ENCODE peak calls at places on chromosomes 4 and X, in eight cellular contexts. One of them, this sample, is unnamed.

GRCh38 chr4:1113311-1114009 is at the start of gene RNF212:
- DNase-seq in CD8-positive, alpha-beta T cell: peak
- DNase-seq in kidney tubule cell: peak
- DNase-seq in activated T-helper 1 cell treated with anti-CD3 and anti-CD28 coated beads, Interleukin-12 subunit alpha, Interleukin-12 subunit beta, Interleukin-2, Interleukin-4 antibody, amounts not matched to agents 30 ng/mL and 10 ng/mL and 1 ng/mL, durations not matched to agents 14 hours and 24 hours and 36 hours: peak
- DNase-seq in type B pancreatic cell: no peak
- DNase-seq in NCI-H1930: peak
- DNase-seq in RCC 7860: no peak
- DNase-seq in nucleus accumbens: no peak
- DNase-seq in this sample: no peak

GRCh38 chr4:58776627-58777026 is 1666.4 kb upstream of the IGFBP7 start:
- DNase-seq in CD8-positive, alpha-beta T cell: no peak
- DNase-seq in nucleus accumbens: no peak
- DNase-seq in kidney tubule cell: peak
- DNase-seq in NCI-H1930: no peak
- DNase-seq in activated T-helper 1 cell treated with anti-CD3 and anti-CD28 coated beads, Interleukin-12 subunit alpha, Interleukin-12 subunit beta, Interleukin-2, Interleukin-4 antibody, amounts not matched to agents 30 ng/mL and 10 ng/mL and 1 ng/mL, durations not matched to agents 14 hours and 24 hours and 36 hours: no peak
- DNase-seq in RCC 7860: peak
- DNase-seq in type B pancreatic cell: no peak
- DNase-seq in this sample: no peak

GRCh38 chrX:121733514-121733913 is 686.1 kb downstream of the GLUD2 start:
- DNase-seq in nucleus accumbens: no peak
- DNase-seq in activated T-helper 1 cell treated with anti-CD3 and anti-CD28 coated beads, Interleukin-12 subunit alpha, Interleukin-12 subunit beta, Interleukin-2, Interleukin-4 antibody, amounts not matched to agents 30 ng/mL and 10 ng/mL and 1 ng/mL, durations not matched to agents 14 hours and 24 hours and 36 hours: no peak
- DNase-seq in NCI-H1930: no peak
- DNase-seq in CD8-positive, alpha-beta T cell: no peak
- DNase-seq in kidney tubule cell: peak
- DNase-seq in RCC 7860: no peak
- DNase-seq in type B pancreatic cell: no peak
- DNase-seq in this sample: no peak

GRCh38 chr4:152680988-152681731 is 1.4 kb upstream of the TMEM154 start:
- DNase-seq in RCC 7860: peak
- DNase-seq in activated T-helper 1 cell treated with anti-CD3 and anti-CD28 coated beads, Interleukin-12 subunit alpha, Interleukin-12 subunit beta, Interleukin-2, Interleukin-4 antibody, amounts not matched to agents 30 ng/mL and 10 ng/mL and 1 ng/mL, durations not matched to agents 14 hours and 24 hours and 36 hours: no peak
- DNase-seq in CD8-positive, alpha-beta T cell: no peak
- DNase-seq in nucleus accumbens: no peak
- DNase-seq in NCI-H1930: no peak
- DNase-seq in type B pancreatic cell: no peak
- DNase-seq in kidney tubule cell: peak
- DNase-seq in this sample: no peak

GRCh38 chrX:143726296-143726695 is 5.7 kb upstream of the SPANXN2 start:
- DNase-seq in nucleus accumbens: no peak
- DNase-seq in NCI-H1930: no peak
- DNase-seq in kidney tubule cell: no peak
- DNase-seq in activated T-helper 1 cell treated with anti-CD3 and anti-CD28 coated beads, Interleukin-12 subunit alpha, Interleukin-12 subunit beta, Interleukin-2, Interleukin-4 antibody, amounts not matched to agents 30 ng/mL and 10 ng/mL and 1 ng/mL, durations not matched to agents 14 hours and 24 hours and 36 hours: no peak
- DNase-seq in CD8-positive, alpha-beta T cell: no peak
- DNase-seq in RCC 7860: no peak
- DNase-seq in type B pancreatic cell: no peak
- DNase-seq in this sample: no peak

GRCh38 chr4:151117371-151117962 is 18.0 kb downstream of the RPS3A start:
- DNase-seq in NCI-H1930: no peak
- DNase-seq in CD8-positive, alpha-beta T cell: peak
- DNase-seq in type B pancreatic cell: no peak
- DNase-seq in nucleus accumbens: peak
- DNase-seq in activated T-helper 1 cell treated with anti-CD3 and anti-CD28 coated beads, Interleukin-12 subunit alpha, Interleukin-12 subunit beta, Interleukin-2, Interleukin-4 antibody, amounts not matched to agents 30 ng/mL and 10 ng/mL and 1 ng/mL, durations not matched to agents 14 hours and 24 hours and 36 hours: peak
- DNase-seq in kidney tubule cell: peak
- DNase-seq in RCC 7860: peak
- DNase-seq in this sample: no peak

GRCh38 chr4:19776021-19776459 is 475.7 kb upstream of the SLIT2 start:
- DNase-seq in RCC 7860: peak
- DNase-seq in CD8-positive, alpha-beta T cell: no peak
- DNase-seq in nucleus accumbens: no peak
- DNase-seq in kidney tubule cell: peak
- DNase-seq in activated T-helper 1 cell treated with anti-CD3 and anti-CD28 coated beads, Interleukin-12 subunit alpha, Interleukin-12 subunit beta, Interleukin-2, Interleukin-4 antibody, amounts not matched to agents 30 ng/mL and 10 ng/mL and 1 ng/mL, durations not matched to agents 14 hours and 24 hours and 36 hours: no peak
- DNase-seq in type B pancreatic cell: no peak
- DNase-seq in NCI-H1930: no peak
- DNase-seq in this sample: no peak

GRCh38 chr4:23613782-23614181 is 276.1 kb downstream of the PPARGC1A start:
- DNase-seq in RCC 7860: no peak
- DNase-seq in NCI-H1930: no peak
- DNase-seq in CD8-positive, alpha-beta T cell: no peak
- DNase-seq in kidney tubule cell: no peak
- DNase-seq in nucleus accumbens: no peak
- DNase-seq in activated T-helper 1 cell treated with anti-CD3 and anti-CD28 coated beads, Interleukin-12 subunit alpha, Interleukin-12 subunit beta, Interleukin-2, Interleukin-4 antibody, amounts not matched to agents 30 ng/mL and 10 ng/mL and 1 ng/mL, durations not matched to agents 14 hours and 24 hours and 36 hours: no peak
- DNase-seq in type B pancreatic cell: no peak
- DNase-seq in this sample: no peak

GRCh38 chrX:44144491-44144890 is 171.3 kb upstream of the NDP start:
- DNase-seq in activated T-helper 1 cell treated with anti-CD3 and anti-CD28 coated beads, Interleukin-12 subunit alpha, Interleukin-12 subunit beta, Interleukin-2, Interleukin-4 antibody, amounts not matched to agents 30 ng/mL and 10 ng/mL and 1 ng/mL, durations not matched to agents 14 hours and 24 hours and 36 hours: no peak
- DNase-seq in type B pancreatic cell: no peak
- DNase-seq in nucleus accumbens: no peak
- DNase-seq in NCI-H1930: no peak
- DNase-seq in RCC 7860: no peak
- DNase-seq in CD8-positive, alpha-beta T cell: no peak
- DNase-seq in kidney tubule cell: no peak
- DNase-seq in this sample: no peak

GRCh38 chr4:22573198-22573597 is 57.3 kb upstream of the ADGRA3 start:
- DNase-seq in NCI-H1930: no peak
- DNase-seq in CD8-positive, alpha-beta T cell: no peak
- DNase-seq in activated T-helper 1 cell treated with anti-CD3 and anti-CD28 coated beads, Interleukin-12 subunit alpha, Interleukin-12 subunit beta, Interleukin-2, Interleukin-4 antibody, amounts not matched to agents 30 ng/mL and 10 ng/mL and 1 ng/mL, durations not matched to agents 14 hours and 24 hours and 36 hours: no peak
- DNase-seq in nucleus accumbens: peak
- DNase-seq in kidney tubule cell: peak
- DNase-seq in RCC 7860: no peak
- DNase-seq in type B pancreatic cell: no peak
- DNase-seq in this sample: no peak

GRCh38 chr4:122483481-122483880 is 27.0 kb upstream of the IL2 start:
- DNase-seq in type B pancreatic cell: no peak
- DNase-seq in activated T-helper 1 cell treated with anti-CD3 and anti-CD28 coated beads, Interleukin-12 subunit alpha, Interleukin-12 subunit beta, Interleukin-2, Interleukin-4 antibody, amounts not matched to agents 30 ng/mL and 10 ng/mL and 1 ng/mL, durations not matched to agents 14 hours and 24 hours and 36 hours: no peak
- DNase-seq in CD8-positive, alpha-beta T cell: no peak
- DNase-seq in NCI-H1930: no peak
- DNase-seq in RCC 7860: no peak
- DNase-seq in kidney tubule cell: no peak
- DNase-seq in nucleus accumbens: no peak
- DNase-seq in this sample: no peak

GRCh38 chrX:55758033-55758432 is 40.5 kb downstream of the RRAGB start:
- DNase-seq in CD8-positive, alpha-beta T cell: no peak
- DNase-seq in kidney tubule cell: no peak
- DNase-seq in RCC 7860: no peak
- DNase-seq in NCI-H1930: no peak
- DNase-seq in type B pancreatic cell: no peak
- DNase-seq in activated T-helper 1 cell treated with anti-CD3 and anti-CD28 coated beads, Interleukin-12 subunit alpha, Interleukin-12 subunit beta, Interleukin-2, Interleukin-4 antibody, amounts not matched to agents 30 ng/mL and 10 ng/mL and 1 ng/mL, durations not matched to agents 14 hours and 24 hours and 36 hours: no peak
- DNase-seq in nucleus accumbens: no peak
- DNase-seq in this sample: no peak

GRCh38 chrX:107849747-107850478 is 24.2 kb downstream of the MID2 start:
- DNase-seq in RCC 7860: no peak
- DNase-seq in NCI-H1930: no peak
- DNase-seq in kidney tubule cell: peak
- DNase-seq in CD8-positive, alpha-beta T cell: no peak
- DNase-seq in type B pancreatic cell: no peak
- DNase-seq in nucleus accumbens: no peak
- DNase-seq in activated T-helper 1 cell treated with anti-CD3 and anti-CD28 coated beads, Interleukin-12 subunit alpha, Interleukin-12 subunit beta, Interleukin-2, Interleukin-4 antibody, amounts not matched to agents 30 ng/mL and 10 ng/mL and 1 ng/mL, durations not matched to agents 14 hours and 24 hours and 36 hours: no peak
- DNase-seq in this sample: no peak

GRCh38 chr4:915041-915474 is 17.1 kb downstream of the GAK start:
- DNase-seq in type B pancreatic cell: no peak
- DNase-seq in NCI-H1930: no peak
- DNase-seq in nucleus accumbens: no peak
- DNase-seq in CD8-positive, alpha-beta T cell: no peak
- DNase-seq in activated T-helper 1 cell treated with anti-CD3 and anti-CD28 coated beads, Interleukin-12 subunit alpha, Interleukin-12 subunit beta, Interleukin-2, Interleukin-4 antibody, amounts not matched to agents 30 ng/mL and 10 ng/mL and 1 ng/mL, durations not matched to agents 14 hours and 24 hours and 36 hours: no peak
- DNase-seq in RCC 7860: no peak
- DNase-seq in kidney tubule cell: no peak
- DNase-seq in this sample: no peak

GRCh38 chr4:4693258-4693657 is 151.4 kb upstream of the STX18 start:
- DNase-seq in nucleus accumbens: no peak
- DNase-seq in type B pancreatic cell: no peak
- DNase-seq in RCC 7860: no peak
- DNase-seq in activated T-helper 1 cell treated with anti-CD3 and anti-CD28 coated beads, Interleukin-12 subunit alpha, Interleukin-12 subunit beta, Interleukin-2, Interleukin-4 antibody, amounts not matched to agents 30 ng/mL and 10 ng/mL and 1 ng/mL, durations not matched to agents 14 hours and 24 hours and 36 hours: no peak
- DNase-seq in kidney tubule cell: peak
- DNase-seq in NCI-H1930: no peak
- DNase-seq in CD8-positive, alpha-beta T cell: no peak
- DNase-seq in this sample: no peak

GRCh38 chr4:39319678-39320077 is 46.5 kb downstream of the RFC1 start:
- DNase-seq in activated T-helper 1 cell treated with anti-CD3 and anti-CD28 coated beads, Interleukin-12 subunit alpha, Interleukin-12 subunit beta, Interleukin-2, Interleukin-4 antibody, amounts not matched to agents 30 ng/mL and 10 ng/mL and 1 ng/mL, durations not matched to agents 14 hours and 24 hours and 36 hours: no peak
- DNase-seq in nucleus accumbens: no peak
- DNase-seq in kidney tubule cell: peak
- DNase-seq in RCC 7860: peak
- DNase-seq in NCI-H1930: no peak
- DNase-seq in CD8-positive, alpha-beta T cell: no peak
- DNase-seq in type B pancreatic cell: no peak
- DNase-seq in this sample: no peak

GRCh38 chr4:76977731-76978350 is 28.3 kb downstream of the SEPTIN11 start:
- DNase-seq in kidney tubule cell: peak
- DNase-seq in CD8-positive, alpha-beta T cell: no peak
- DNase-seq in RCC 7860: peak
- DNase-seq in type B pancreatic cell: no peak
- DNase-seq in nucleus accumbens: no peak
- DNase-seq in NCI-H1930: no peak
- DNase-seq in activated T-helper 1 cell treated with anti-CD3 and anti-CD28 coated beads, Interleukin-12 subunit alpha, Interleukin-12 subunit beta, Interleukin-2, Interleukin-4 antibody, amounts not matched to agents 30 ng/mL and 10 ng/mL and 1 ng/mL, durations not matched to agents 14 hours and 24 hours and 36 hours: no peak
- DNase-seq in this sample: no peak

GRCh38 chrX:48957477-48957826 is at the start of gene OTUD5:
- DNase-seq in activated T-helper 1 cell treated with anti-CD3 and anti-CD28 coated beads, Interleukin-12 subunit alpha, Interleukin-12 subunit beta, Interleukin-2, Interleukin-4 antibody, amounts not matched to agents 30 ng/mL and 10 ng/mL and 1 ng/mL, durations not matched to agents 14 hours and 24 hours and 36 hours: peak
- DNase-seq in CD8-positive, alpha-beta T cell: peak
- DNase-seq in NCI-H1930: peak
- DNase-seq in kidney tubule cell: no peak
- DNase-seq in RCC 7860: no peak
- DNase-seq in nucleus accumbens: peak
- DNase-seq in type B pancreatic cell: no peak
- DNase-seq in this sample: peak

GRCh38 chrX:66233206-66233605 is 69.2 kb downstream of the HEPH start:
- DNase-seq in NCI-H1930: no peak
- DNase-seq in nucleus accumbens: no peak
- DNase-seq in kidney tubule cell: no peak
- DNase-seq in RCC 7860: no peak
- DNase-seq in type B pancreatic cell: no peak
- DNase-seq in activated T-helper 1 cell treated with anti-CD3 and anti-CD28 coated beads, Interleukin-12 subunit alpha, Interleukin-12 subunit beta, Interleukin-2, Interleukin-4 antibody, amounts not matched to agents 30 ng/mL and 10 ng/mL and 1 ng/mL, durations not matched to agents 14 hours and 24 hours and 36 hours: no peak
- DNase-seq in CD8-positive, alpha-beta T cell: no peak
- DNase-seq in this sample: no peak

GRCh38 chrX:21373637-21374162 is 518 bp upstream of the CNKSR2 start:
- DNase-seq in type B pancreatic cell: no peak
- DNase-seq in NCI-H1930: no peak
- DNase-seq in RCC 7860: no peak
- DNase-seq in activated T-helper 1 cell treated with anti-CD3 and anti-CD28 coated beads, Interleukin-12 subunit alpha, Interleukin-12 subunit beta, Interleukin-2, Interleukin-4 antibody, amounts not matched to agents 30 ng/mL and 10 ng/mL and 1 ng/mL, durations not matched to agents 14 hours and 24 hours and 36 hours: no peak
- DNase-seq in kidney tubule cell: no peak
- DNase-seq in nucleus accumbens: no peak
- DNase-seq in CD8-positive, alpha-beta T cell: no peak
- DNase-seq in this sample: peak

GRCh38 chr4:177441061-177441802 is 1.0 kb downstream of the AGA start:
- DNase-seq in NCI-H1930: no peak
- DNase-seq in nucleus accumbens: no peak
- DNase-seq in activated T-helper 1 cell treated with anti-CD3 and anti-CD28 coated beads, Interleukin-12 subunit alpha, Interleukin-12 subunit beta, Interleukin-2, Interleukin-4 antibody, amounts not matched to agents 30 ng/mL and 10 ng/mL and 1 ng/mL, durations not matched to agents 14 hours and 24 hours and 36 hours: peak
- DNase-seq in RCC 7860: no peak
- DNase-seq in kidney tubule cell: peak
- DNase-seq in type B pancreatic cell: no peak
- DNase-seq in CD8-positive, alpha-beta T cell: no peak
- DNase-seq in this sample: no peak

GRCh38 chrX:106263817-106264216 is 95.7 kb downstream of the PWWP3B start:
- DNase-seq in type B pancreatic cell: no peak
- DNase-seq in NCI-H1930: no peak
- DNase-seq in activated T-helper 1 cell treated with anti-CD3 and anti-CD28 coated beads, Interleukin-12 subunit alpha, Interleukin-12 subunit beta, Interleukin-2, Interleukin-4 antibody, amounts not matched to agents 30 ng/mL and 10 ng/mL and 1 ng/mL, durations not matched to agents 14 hours and 24 hours and 36 hours: no peak
- DNase-seq in RCC 7860: no peak
- DNase-seq in kidney tubule cell: peak
- DNase-seq in nucleus accumbens: no peak
- DNase-seq in CD8-positive, alpha-beta T cell: no peak
- DNase-seq in this sample: no peak

GRCh38 chr4:79413032-79413431 is 5.0 kb upstream of the GK2 start:
- DNase-seq in NCI-H1930: peak
- DNase-seq in type B pancreatic cell: no peak
- DNase-seq in nucleus accumbens: no peak
- DNase-seq in CD8-positive, alpha-beta T cell: no peak
- DNase-seq in RCC 7860: no peak
- DNase-seq in kidney tubule cell: no peak
- DNase-seq in activated T-helper 1 cell treated with anti-CD3 and anti-CD28 coated beads, Interleukin-12 subunit alpha, Interleukin-12 subunit beta, Interleukin-2, Interleukin-4 antibody, amounts not matched to agents 30 ng/mL and 10 ng/mL and 1 ng/mL, durations not matched to agents 14 hours and 24 hours and 36 hours: no peak
- DNase-seq in this sample: no peak

GRCh38 chrX:41036668-41037326 is 48.4 kb upstream of the USP9X start:
- DNase-seq in nucleus accumbens: no peak
- DNase-seq in NCI-H1930: no peak
- DNase-seq in RCC 7860: no peak
- DNase-seq in CD8-positive, alpha-beta T cell: no peak
- DNase-seq in kidney tubule cell: no peak
- DNase-seq in activated T-helper 1 cell treated with anti-CD3 and anti-CD28 coated beads, Interleukin-12 subunit alpha, Interleukin-12 subunit beta, Interleukin-2, Interleukin-4 antibody, amounts not matched to agents 30 ng/mL and 10 ng/mL and 1 ng/mL, durations not matched to agents 14 hours and 24 hours and 36 hours: no peak
- DNase-seq in type B pancreatic cell: no peak
- DNase-seq in this sample: no peak

GRCh38 chrX:40209951-40210617 is 112.3 kb upstream of the BCOR start:
- DNase-seq in kidney tubule cell: peak
- DNase-seq in NCI-H1930: no peak
- DNase-seq in type B pancreatic cell: no peak
- DNase-seq in RCC 7860: no peak
- DNase-seq in nucleus accumbens: no peak
- DNase-seq in activated T-helper 1 cell treated with anti-CD3 and anti-CD28 coated beads, Interleukin-12 subunit alpha, Interleukin-12 subunit beta, Interleukin-2, Interleukin-4 antibody, amounts not matched to agents 30 ng/mL and 10 ng/mL and 1 ng/mL, durations not matched to agents 14 hours and 24 hours and 36 hours: no peak
- DNase-seq in CD8-positive, alpha-beta T cell: no peak
- DNase-seq in this sample: no peak

GRCh38 chrX:24149346-24150050 is at the start of gene ZFX:
- DNase-seq in CD8-positive, alpha-beta T cell: peak
- DNase-seq in NCI-H1930: no peak
- DNase-seq in kidney tubule cell: peak
- DNase-seq in activated T-helper 1 cell treated with anti-CD3 and anti-CD28 coated beads, Interleukin-12 subunit alpha, Interleukin-12 subunit beta, Interleukin-2, Interleukin-4 antibody, amounts not matched to agents 30 ng/mL and 10 ng/mL and 1 ng/mL, durations not matched to agents 14 hours and 24 hours and 36 hours: peak
- DNase-seq in type B pancreatic cell: peak
- DNase-seq in RCC 7860: no peak
- DNase-seq in nucleus accumbens: peak
- DNase-seq in this sample: no peak

GRCh38 chr4:68124262-68124661 is 5.4 kb downstream of the TMPRSS11F start:
- DNase-seq in CD8-positive, alpha-beta T cell: no peak
- DNase-seq in type B pancreatic cell: no peak
- DNase-seq in kidney tubule cell: no peak
- DNase-seq in RCC 7860: no peak
- DNase-seq in nucleus accumbens: no peak
- DNase-seq in activated T-helper 1 cell treated with anti-CD3 and anti-CD28 coated beads, Interleukin-12 subunit alpha, Interleukin-12 subunit beta, Interleukin-2, Interleukin-4 antibody, amounts not matched to agents 30 ng/mL and 10 ng/mL and 1 ng/mL, durations not matched to agents 14 hours and 24 hours and 36 hours: no peak
- DNase-seq in NCI-H1930: no peak
- DNase-seq in this sample: no peak